ENCODE peak calls at places on chromosome 1, in four cellular contexts. One of them, this sample, is unnamed.

GRCh38 chr1:222369148-222369547 is 178.8 kb downstream of the HHIPL2 start:
- DNase-seq in right lobe of liver: no peak
- DNase-seq in uterus: no peak
- DNase-seq in endothelial cell of umbilical vein: no peak
- DNase-seq in this sample: no peak

GRCh38 chr1:24452922-24453481 is 37.4 kb downstream of the NIPAL3 start:
- DNase-seq in right lobe of liver: no peak
- DNase-seq in uterus: no peak
- DNase-seq in endothelial cell of umbilical vein: no peak
- DNase-seq in this sample: no peak

GRCh38 chr1:53383471-53383870 is 55.6 kb upstream of the LRP8 start:
- DNase-seq in endothelial cell of umbilical vein: no peak
- DNase-seq in right lobe of liver: no peak
- DNase-seq in uterus: no peak
- DNase-seq in this sample: no peak

GRCh38 chr1:244970236-244970652 is 105.9 kb upstream of the HNRNPU start:
- DNase-seq in right lobe of liver: no peak
- DNase-seq in endothelial cell of umbilical vein: peak; percentile 83
- DNase-seq in uterus: no peak
- DNase-seq in this sample: peak; percentile 38

GRCh38 chr1:47023268-47024137 is at the start of gene CYP4X1:
- DNase-seq in endothelial cell of umbilical vein: peak; percentile 80
- DNase-seq in right lobe of liver: no peak
- DNase-seq in uterus: peak; percentile 21
- DNase-seq in this sample: no peak

GRCh38 chr1:178279287-178279686 is 185.4 kb downstream of the RASAL2 start:
- DNase-seq in endothelial cell of umbilical vein: no peak
- DNase-seq in right lobe of liver: no peak
- DNase-seq in uterus: no peak
- DNase-seq in this sample: no peak

GRCh38 chr1:56817716-56818463 is 1.3 kb downstream of the FYB2 start:
- DNase-seq in right lobe of liver: peak; percentile 34
- DNase-seq in endothelial cell of umbilical vein: no peak
- DNase-seq in uterus: no peak
- DNase-seq in this sample: no peak

GRCh38 chr1:115807723-115808122 is 33.2 kb downstream of the NHLH2 start:
- DNase-seq in endothelial cell of umbilical vein: peak; percentile 62
- DNase-seq in uterus: peak; percentile 27
- DNase-seq in right lobe of liver: no peak
- DNase-seq in this sample: peak; percentile 21

GRCh38 chr1:77027916-77028315 is 160.6 kb downstream of the ST6GALNAC5 start:
- DNase-seq in endothelial cell of umbilical vein: no peak
- DNase-seq in right lobe of liver: no peak
- DNase-seq in uterus: no peak
- DNase-seq in this sample: no peak

GRCh38 chr1:91099746-91100621 is 78.1 kb upstream of the ZNF644 start:
- DNase-seq in endothelial cell of umbilical vein: no peak
- DNase-seq in right lobe of liver: no peak
- DNase-seq in uterus: no peak
- DNase-seq in this sample: no peak

GRCh38 chr1:45854724-45855123 is 51.3 kb downstream of the MAST2 start:
- DNase-seq in uterus: no peak
- DNase-seq in right lobe of liver: no peak
- DNase-seq in endothelial cell of umbilical vein: no peak
- DNase-seq in this sample: no peak

GRCh38 chr1:17059391-17060128 is 5.7 kb upstream of the SDHB start:
- DNase-seq in endothelial cell of umbilical vein: peak; percentile 61
- DNase-seq in right lobe of liver: peak; percentile 81
- DNase-seq in uterus: no peak
- DNase-seq in this sample: peak; percentile 51

GRCh38 chr1:28812669-28813468 is 899 bp downstream of the OPRD1 start:
- DNase-seq in endothelial cell of umbilical vein: no peak
- DNase-seq in right lobe of liver: no peak
- DNase-seq in uterus: no peak
- DNase-seq in this sample: no peak

GRCh38 chr1:94398356-94398755 is 19.8 kb upstream of the ABCD3 start:
- DNase-seq in endothelial cell of umbilical vein: no peak
- DNase-seq in right lobe of liver: no peak
- DNase-seq in uterus: no peak
- DNase-seq in this sample: no peak

GRCh38 chr1:229671310-229671709 is 45.3 kb downstream of the URB2 start:
- DNase-seq in right lobe of liver: no peak
- DNase-seq in uterus: no peak
- DNase-seq in endothelial cell of umbilical vein: no peak
- DNase-seq in this sample: no peak

GRCh38 chr1:27970401-27970800 is 10.6 kb downstream of the XKR8 start:
- DNase-seq in right lobe of liver: no peak
- DNase-seq in endothelial cell of umbilical vein: no peak
- DNase-seq in uterus: no peak
- DNase-seq in this sample: peak; percentile 49

GRCh38 chr1:199057284-199057683 is 418.4 kb downstream of the PTPRC start:
- DNase-seq in endothelial cell of umbilical vein: no peak
- DNase-seq in uterus: no peak
- DNase-seq in right lobe of liver: no peak
- DNase-seq in this sample: no peak

GRCh38 chr1:207868769-207869721 is 41.9 kb downstream of the CD34 start:
- DNase-seq in uterus: peak; percentile 70
- DNase-seq in right lobe of liver: peak; percentile 80
- DNase-seq in endothelial cell of umbilical vein: peak; percentile 83
- DNase-seq in this sample: peak; percentile 86

GRCh38 chr1:80427886-80428285 is 1372.8 kb upstream of the ADGRL2 start:
- DNase-seq in right lobe of liver: no peak
- DNase-seq in uterus: no peak
- DNase-seq in endothelial cell of umbilical vein: no peak
- DNase-seq in this sample: no peak

GRCh38 chr1:157438236-157439012 is 113.9 kb downstream of the FCRL5 start:
- DNase-seq in right lobe of liver: no peak
- DNase-seq in endothelial cell of umbilical vein: peak; percentile 39
- DNase-seq in uterus: no peak
- DNase-seq in this sample: no peak

GRCh38 chr1:113390871-113391642 is 742 bp downstream of the MAGI3 start:
- DNase-seq in endothelial cell of umbilical vein: peak; percentile 41
- DNase-seq in uterus: peak; percentile 43
- DNase-seq in right lobe of liver: peak; percentile 62
- DNase-seq in this sample: no peak

GRCh38 chr1:47688631-47689296 is 250.9 kb downstream of the FOXD2 start:
- DNase-seq in uterus: no peak
- DNase-seq in endothelial cell of umbilical vein: no peak
- DNase-seq in right lobe of liver: no peak
- DNase-seq in this sample: no peak

GRCh38 chr1:23720256-23720995 is 22.8 kb upstream of the ELOA start:
- DNase-seq in uterus: no peak
- DNase-seq in right lobe of liver: no peak
- DNase-seq in endothelial cell of umbilical vein: no peak
- DNase-seq in this sample: no peak

GRCh38 chr1:16048573-16049189 is 5.1 kb downstream of the CLCNKB start:
- DNase-seq in right lobe of liver: no peak
- DNase-seq in uterus: peak; percentile 59
- DNase-seq in endothelial cell of umbilical vein: peak; percentile 58
- DNase-seq in this sample: no peak

GRCh38 chr1:98793136-98793535 is 131.6 kb downstream of the SNX7 start:
- DNase-seq in uterus: no peak
- DNase-seq in right lobe of liver: no peak
- DNase-seq in endothelial cell of umbilical vein: no peak
- DNase-seq in this sample: no peak

GRCh38 chr1:17586172-17586963 is 46.9 kb downstream of the ARHGEF10L start:
- DNase-seq in endothelial cell of umbilical vein: no peak
- DNase-seq in uterus: no peak
- DNase-seq in right lobe of liver: no peak
- DNase-seq in this sample: peak; percentile 63

GRCh38 chr1:181089777-181090505 is 1.4 kb downstream of the IER5 start:
- DNase-seq in endothelial cell of umbilical vein: peak; percentile 72
- DNase-seq in uterus: peak; percentile 84
- DNase-seq in right lobe of liver: peak; percentile 84
- DNase-seq in this sample: no peak

GRCh38 chr1:97123717-97124446 is 402.3 kb downstream of the PTBP2 start:
- DNase-seq in right lobe of liver: no peak
- DNase-seq in endothelial cell of umbilical vein: no peak
- DNase-seq in uterus: peak; percentile 69
- DNase-seq in this sample: no peak

GRCh38 chr1:53739109-53739681 is at the start of gene GLIS1:
- DNase-seq in uterus: peak; percentile 65
- DNase-seq in endothelial cell of umbilical vein: peak; percentile 86
- DNase-seq in right lobe of liver: peak; percentile 83
- DNase-seq in this sample: peak; percentile 92

GRCh38 chr1:41811978-41812852 is 106.5 kb downstream of the HIVEP3 start:
- DNase-seq in endothelial cell of umbilical vein: peak; percentile 72
- DNase-seq in right lobe of liver: no peak
- DNase-seq in uterus: no peak
- DNase-seq in this sample: peak; percentile 70

GRCh38 chr1:54882483-54882882 is 4.5 kb downstream of the DHCR24 start:
- DNase-seq in right lobe of liver: no peak
- DNase-seq in endothelial cell of umbilical vein: no peak
- DNase-seq in uterus: no peak
- DNase-seq in this sample: no peak

GRCh38 chr1:202861420-202862121 is 27.4 kb downstream of the RABIF start:
- DNase-seq in right lobe of liver: peak; percentile 96
- DNase-seq in uterus: peak; percentile 89
- DNase-seq in endothelial cell of umbilical vein: peak; percentile 93
- DNase-seq in this sample: peak; percentile 95
- TF ChIP-seq POLR2A in right lobe of liver: no peak
- TF ChIP-seq POLR2A in uterus: peak; percentile 84
- TF ChIP-seq POLR2A in endothelial cell of umbilical vein: no peak
- TF ChIP-seq POLR2A in this sample: no peak

DNA sequence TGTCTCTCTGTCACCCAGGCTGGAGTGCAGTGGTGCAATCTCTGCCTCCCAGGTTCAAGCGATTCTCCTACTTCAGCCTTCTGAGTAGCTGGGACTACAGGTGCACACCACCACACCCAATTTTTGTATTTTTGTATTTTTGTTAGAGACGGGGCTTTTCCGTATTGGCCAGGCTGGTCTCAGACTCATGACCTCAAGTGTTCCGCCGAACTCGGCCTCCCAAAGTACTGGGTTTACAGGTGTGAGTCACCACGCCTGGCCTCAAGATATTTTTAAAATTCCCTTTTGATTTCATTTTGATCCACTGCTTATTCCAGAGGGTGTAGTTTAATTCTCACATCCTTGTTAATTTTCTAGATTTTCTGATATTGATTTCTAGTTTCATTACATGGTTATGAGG is 3.8 kb downstream of the IFI44L start:
- DNase-seq in endothelial cell of umbilical vein: no peak
- DNase-seq in right lobe of liver: no peak
- DNase-seq in uterus: no peak
- DNase-seq in this sample: no peak
- TF ChIP-seq POLR2A in endothelial cell of umbilical vein: no peak
- TF ChIP-seq POLR2A in right lobe of liver: no peak
- TF ChIP-seq POLR2A in uterus: no peak
- TF ChIP-seq POLR2A in this sample: no peak

GRCh38 chr1:7985851-7986612 is 24.5 kb downstream of the PARK7 start:
- DNase-seq in endothelial cell of umbilical vein: no peak
- DNase-seq in uterus: no peak
- DNase-seq in right lobe of liver: no peak
- DNase-seq in this sample: no peak
- TF ChIP-seq POLR2A in endothelial cell of umbilical vein: no peak
- TF ChIP-seq POLR2A in uterus: no peak
- TF ChIP-seq POLR2A in right lobe of liver: no peak
- TF ChIP-seq POLR2A in this sample: no peak

GRCh38 chr1:154937988-154938386 is 1.5 kb upstream of the PMVK start:
- DNase-seq in uterus: no peak
- DNase-seq in endothelial cell of umbilical vein: no peak
- DNase-seq in right lobe of liver: no peak
- DNase-seq in this sample: no peak

GRCh38 chr1:154936416-154937050 is at the start of gene PMVK:
- DNase-seq in right lobe of liver: peak; percentile 95
- DNase-seq in endothelial cell of umbilical vein: peak; percentile 94
- DNase-seq in uterus: peak; percentile 97
- DNase-seq in this sample: peak; percentile 89

GRCh38 chr1:154935749-154936415 is 637 bp downstream of the PMVK start:
- DNase-seq in endothelial cell of umbilical vein: no peak
- DNase-seq in uterus: no peak
- DNase-seq in right lobe of liver: no peak
- DNase-seq in this sample: no peak

GRCh38 chr1:154938604-154939399 is 2.3 kb upstream of the PMVK start:
- DNase-seq in right lobe of liver: no peak
- DNase-seq in uterus: no peak
- DNase-seq in endothelial cell of umbilical vein: no peak
- DNase-seq in this sample: no peak

DNA sequence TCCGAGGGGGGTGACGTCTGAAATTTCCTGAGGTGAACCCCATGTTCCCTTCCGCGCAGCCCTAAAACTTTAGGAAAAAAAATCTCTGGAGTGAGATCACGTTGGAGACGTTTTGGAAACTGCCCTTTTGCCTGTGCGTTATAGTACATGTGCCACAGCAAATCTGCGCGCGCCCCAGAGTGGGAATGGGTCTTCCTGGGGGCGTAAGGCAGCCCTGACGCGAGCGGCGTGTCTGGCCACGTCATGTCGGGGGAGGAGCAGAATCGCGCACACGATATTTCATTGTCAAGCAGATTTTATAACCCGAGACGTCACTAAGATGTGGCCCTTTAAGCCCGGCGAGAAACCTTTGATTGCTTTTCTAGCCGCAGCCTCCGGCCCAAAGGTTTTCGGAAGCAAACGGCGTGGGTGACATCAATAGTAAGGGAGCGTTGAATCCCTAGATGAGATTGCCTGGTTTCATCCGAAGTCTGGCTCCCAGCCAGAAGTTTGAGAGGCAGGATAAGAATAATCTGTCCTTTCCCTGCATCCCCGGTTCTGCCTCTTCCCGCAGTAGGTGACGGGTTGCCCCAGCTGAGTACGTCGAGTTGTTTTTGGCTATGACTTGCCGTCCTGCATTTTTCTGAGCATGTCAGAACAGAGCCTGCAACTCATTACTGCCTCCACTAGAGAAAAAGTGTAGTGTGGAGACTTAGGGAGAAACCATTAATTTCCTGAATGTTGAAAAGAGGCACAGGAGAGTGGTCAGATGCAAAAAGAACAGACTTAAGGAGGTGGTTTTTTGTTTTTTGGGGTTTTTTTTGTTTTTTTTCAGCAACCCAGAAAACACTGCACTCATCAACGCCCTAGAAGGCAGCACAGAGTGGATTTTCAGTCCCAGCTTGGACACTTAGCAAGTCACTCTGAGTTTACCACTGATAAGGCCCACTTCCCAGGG is 800 bp upstream of the PMVK start:
- DNase-seq in endothelial cell of umbilical vein: peak; percentile 96
- DNase-seq in right lobe of liver: peak; percentile 92
- DNase-seq in uterus: peak; percentile 94
- DNase-seq in this sample: peak; percentile 87
- TF ChIP-seq POLR2A in endothelial cell of umbilical vein: peak; percentile 86
- TF ChIP-seq POLR2A in right lobe of liver: peak; percentile 65
- TF ChIP-seq POLR2A in uterus: peak; percentile 67
- TF ChIP-seq POLR2A in this sample: peak; percentile 13